ENCODE peak calls at places on chromosomes 13 and 19, in six cellular contexts. L is dorsolateral prefrontal cortex; E is AG09309; Q is fibroblast of the conjunctiva; D is Calu3; G is CD4-positive, alpha-beta T cell. J is an unnamed sample.
A peak's percentile ranks its signal among the peaks of the same experiment; 100 is the strongest.

GRCh38 chr19:8585894-8586750 is 8.9 kb upstream of the MYO1F start:
- DNase-seq in L (no peak), G (peak; percentile 57), Q (no peak), E (no peak), D (peak; percentile 67), J (peak; percentile 29)

GRCh38 chr19:14470031-14470876 is 4.9 kb downstream of the PTGER1 start:
- DNase-seq in Q (no peak), D (no peak), G (no peak), E (no peak), L (no peak), J (no peak)

GRCh38 chr13:100673831-100674362 is 698 bp downstream of the TMTC4 start:
- DNase-seq in G (peak; percentile 39), E (peak; percentile 27), D (peak; percentile 4), Q (peak; percentile 59), L (peak; percentile 60), J (peak; percentile 40)

GRCh38 chr13:98450012-98450411 is 126.9 kb downstream of the STK24 start:
- DNase-seq in L (no peak), E (no peak), Q (no peak), D (no peak), G (no peak), J (no peak)

GRCh38 chr19:19599190-19599535 is 19.3 kb downstream of the PBX4 start:
- DNase-seq in Q (no peak), E (no peak), G (peak; percentile 23), L (no peak), D (no peak), J (no peak)

GRCh38 chr13:49023441-49023840 is 47.7 kb downstream of the FNDC3A start:
- DNase-seq in E (peak; percentile 44), Q (peak; percentile 26), G (no peak), D (no peak), L (no peak), J (no peak)

GRCh38 chr13:43908156-43909126 is 28.7 kb downstream of the LACC1 start:
- DNase-seq in E (no peak), L (no peak), Q (peak; percentile 39), G (no peak), D (peak; percentile 8), J (peak; percentile 61)

GRCh38 chr19:11288349-11288748 is 7.6 kb upstream of the TSPAN16 start:
- DNase-seq in Q (no peak), G (no peak), E (no peak), L (no peak), D (no peak), J (no peak)

GRCh38 chr19:47067215-47067847 is 18.9 kb upstream of the TMEM160 start:
- DNase-seq in E (no peak), D (no peak), L (no peak), Q (no peak), G (no peak), J (no peak)

GRCh38 chr13:69603144-69603853 is 504.3 kb upstream of the ATXN8OS start:
- DNase-seq in L (no peak), D (no peak), G (no peak), E (no peak), Q (no peak), J (no peak)

GRCh38 chr19:10346509-10346908 is 7.1 kb upstream of the ICAM3 start:
- DNase-seq in Q (no peak), L (no peak), D (no peak), E (no peak), G (no peak), J (no peak)

GRCh38 chr19:39890755-39891551 is 43.5 kb downstream of the FCGBP start:
- DNase-seq in D (no peak), Q (no peak), L (no peak), E (no peak), G (no peak), J (no peak)

GRCh38 chr13:113299951-113300350 is 2.9 kb downstream of the LAMP1 start:
- DNase-seq in L (no peak), D (no peak), E (no peak), G (no peak), Q (no peak), J (no peak)

GRCh38 chr13:101300531-101300930 is 115.8 kb downstream of the NALCN start:
- DNase-seq in G (no peak), Q (no peak), E (no peak), D (no peak), L (no peak), J (no peak)

GRCh38 chr19:47601180-47601904 is 7.6 kb upstream of the BICRA start:
- DNase-seq in D (peak; percentile 73), E (no peak), G (no peak), L (no peak), Q (no peak), J (no peak)

GRCh38 chr13:19085258-19085657 is 96.4 kb downstream of the TUBA3C start:
- DNase-seq in G (no peak), L (no peak), Q (no peak), D (no peak), E (no peak), J (no peak)

GRCh38 chr19:45569619-45570421 is 14.8 kb downstream of the OPA3 start:
- DNase-seq in L (peak; percentile 44), G (peak; percentile 48), D (peak; percentile 80), Q (no peak), E (no peak), J (no peak)

GRCh38 chr13:40407567-40407966 is 258.9 kb downstream of the FOXO1 start:
- DNase-seq in L (no peak), Q (no peak), D (no peak), G (no peak), E (no peak), J (no peak)

GRCh38 chr19:8609210-8610040 is 1.1 kb downstream of the ADAMTS10 start:
- DNase-seq in G (peak; percentile 26), E (no peak), Q (no peak), D (no peak), L (no peak), J (peak; percentile 16)

GRCh38 chr13:79442221-79442620 is 36.2 kb upstream of the RBM26 start:
- DNase-seq in Q (no peak), D (no peak), E (no peak), G (no peak), L (no peak), J (no peak)

GRCh38 chr13:59891053-59891452 is 272.7 kb downstream of the DIAPH3 start:
- DNase-seq in L (no peak), G (no peak), E (no peak), D (no peak), Q (no peak), J (no peak)